ENCODE peak calls at places on chromosomes 12 and 14, in five cellular contexts. Z is upper lobe of right lung; F is CD8-positive, alpha-beta T cell; O is heart right ventricle; Q is HCT116. X is an unnamed sample.

GRCh38 chr14:64478634-64479250 is 13.4 kb downstream of the AKAP5 start:
- DNase-seq in Z (no peak), F (no peak), O (no peak), Q (no peak), X (no peak)

GRCh38 chr14:87916886-87917275 is 76.1 kb downstream of the GALC start:
- DNase-seq in Z (no peak), F (no peak), O (no peak), Q (no peak), X (no peak)

GRCh38 chr14:101711041-101711861 is 50.3 kb upstream of the PPP2R5C start:
- DNase-seq in Z (no peak), F (peak), O (no peak), Q (no peak), X (no peak)

GRCh38 chr12:19483727-19484126 is 44.4 kb downstream of the AEBP2 start:
- DNase-seq in Z (no peak), F (no peak), O (no peak), Q (no peak), X (no peak)

GRCh38 chr12:68281685-68282084 is 28.3 kb upstream of the IL22 start:
- DNase-seq in Z (no peak), F (no peak), O (no peak), Q (no peak), X (no peak)

GRCh38 chr14:78164226-78164853 is 5.8 kb upstream of the NRXN3 start:
- DNase-seq in Z (no peak), F (no peak), O (no peak), Q (peak), X (peak)

GRCh38 chr14:99794156-99794780 is 1.1 kb downstream of the EML1 start:
- DNase-seq in Z (no peak), F (no peak), O (no peak), Q (no peak), X (no peak)

GRCh38 chr14:104369208-104369607 is 210.4 kb upstream of the C14orf180 start:
- DNase-seq in Z (no peak), F (no peak), O (no peak), Q (no peak), X (no peak)

GRCh38 chr12:44000309-44000952 is 164.6 kb downstream of the TMEM117 start:
- DNase-seq in Z (no peak), F (no peak), O (no peak), Q (peak), X (peak)

GRCh38 chr12:52495385-52495784 is 2.3 kb upstream of the KRT6A start:
- DNase-seq in Z (no peak), F (no peak), O (no peak), Q (peak), X (no peak)

GRCh38 chr12:41681898-41682297 is 462.8 kb downstream of the GXYLT1 start:
- DNase-seq in Z (no peak), F (no peak), O (no peak), Q (no peak), X (no peak)

GRCh38 chr12:26906704-26907103 is 31.1 kb downstream of the INTS13 start:
- DNase-seq in Z (no peak), F (no peak), O (no peak), Q (no peak), X (peak)

GRCh38 chr14:91417134-91417982 is at the start of gene CCDC88C:
- DNase-seq in Z (peak), F (peak), O (peak), Q (peak), X (peak)

GRCh38 chr12:52232916-52233461 is at the start of gene KRT7:
- DNase-seq in Z (peak), F (no peak), O (no peak), Q (no peak), X (peak)

GRCh38 chr12:24541193-24541871 is 407.6 kb downstream of the BCAT1 start:
- DNase-seq in Z (no peak), F (no peak), O (no peak), Q (no peak), X (no peak)

GRCh38 chr12:43805149-43805856 is 814 bp downstream of the TWF1 start:
- DNase-seq in Z (no peak), F (no peak), O (no peak), Q (no peak), X (peak)

GRCh38 chr14:101071493-101071891 is 168.0 kb upstream of the RTL1 start:
- DNase-seq in Z (peak), F (peak), O (no peak), Q (no peak), X (no peak)

GRCh38 chr14:35877276-35877675 is 51.1 kb downstream of the BRMS1L start:
- DNase-seq in Z (no peak), F (no peak), O (no peak), Q (no peak), X (no peak)

GRCh38 chr12:7061596-7061995 is 1.1 kb downstream of the C1S start:
- DNase-seq in Z (no peak), F (no peak), O (no peak), Q (no peak), X (no peak)

GRCh38 chr12:7060353-7060954 is at the start of gene C1S:
- DNase-seq in Z (peak), F (no peak), O (peak), Q (no peak), X (peak)

GRCh38 chr12:7058850-7059249 is 1.7 kb upstream of the C1S start:
- DNase-seq in Z (no peak), F (no peak), O (no peak), Q (no peak), X (no peak)

GRCh38 chr12:7059780-7060179 is 738 bp upstream of the C1S start:
- DNase-seq in Z (no peak), F (no peak), O (no peak), Q (no peak), X (no peak)

GRCh38 chr12:7061138-7061537 is 620 bp downstream of the C1S start:
- DNase-seq in Z (no peak), F (no peak), O (no peak), Q (no peak), X (no peak)
- TF ChIP-seq CTCF in Z (no peak), F (no peak), O (no peak), Q (no peak), X (no peak)

GRCh38 chr14:54881235-54881760 is 21.3 kb downstream of the GCH1 start:
- DNase-seq in Z (no peak), F (peak), O (no peak), Q (no peak), X (no peak)
- H3K27ac ChIP-seq in Z (peak), F (peak), O (peak), Q (no peak), X (no peak)

GRCh38 chr12:103965255-103965589 is 450 bp upstream of the TDG start:
- DNase-seq in Z (no peak), F (no peak), O (no peak), Q (no peak), X (no peak)

GRCh38 chr12:103962493-103962892 is 3.2 kb upstream of the TDG start:
- DNase-seq in Z (no peak), F (no peak), O (no peak), Q (no peak), X (no peak)

GRCh38 chr12:103966736-103967135 is 1.1 kb downstream of the TDG start:
- DNase-seq in Z (no peak), F (no peak), O (no peak), Q (no peak), X (no peak)

GRCh38 chr12:103964805-103965204 is 867 bp upstream of the TDG start:
- DNase-seq in Z (no peak), F (no peak), O (no peak), Q (no peak), X (no peak)

GRCh38 chr12:103965590-103966407 is at the start of gene TDG:
- DNase-seq in Z (peak), F (peak), O (peak), Q (peak), X (peak)
- TF ChIP-seq CTCF in Z (peak), F (no peak), O (peak), Q (no peak), X (peak)

DNA sequence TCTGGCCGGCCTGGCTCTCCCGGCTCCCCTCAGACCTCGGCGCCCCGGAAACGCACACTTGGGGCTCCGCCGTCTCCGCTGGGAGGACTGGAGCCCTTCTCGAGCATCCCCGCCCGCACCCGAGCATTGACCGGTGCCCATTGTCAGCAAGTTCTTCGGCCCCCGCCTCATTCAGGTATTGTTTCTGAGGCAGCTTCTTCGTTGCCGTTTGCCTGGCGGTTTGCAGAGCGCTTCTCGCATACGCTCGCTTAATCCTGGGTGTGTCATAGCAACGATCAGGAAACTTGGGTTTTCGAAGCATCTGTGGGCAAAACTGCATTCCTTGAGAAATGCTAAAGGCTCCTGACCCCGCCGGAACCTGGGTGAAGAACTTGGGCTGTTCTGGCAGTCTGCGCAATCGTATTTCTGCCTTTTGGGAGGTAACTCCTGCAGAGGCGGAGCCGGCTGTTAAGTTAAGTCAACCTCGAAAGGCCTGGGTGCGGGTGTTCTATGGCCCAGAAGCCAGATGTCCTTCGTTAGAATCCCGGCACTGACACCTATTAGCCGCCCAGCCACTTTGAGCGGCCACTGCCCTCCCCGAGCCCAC is 518 bp downstream of the GSKIP start:
- DNase-seq in Z (peak), F (no peak), O (no peak), Q (no peak), X (peak)
- H3K27ac ChIP-seq in Z (peak), F (peak), O (peak), Q (peak), X (peak)

DNA sequence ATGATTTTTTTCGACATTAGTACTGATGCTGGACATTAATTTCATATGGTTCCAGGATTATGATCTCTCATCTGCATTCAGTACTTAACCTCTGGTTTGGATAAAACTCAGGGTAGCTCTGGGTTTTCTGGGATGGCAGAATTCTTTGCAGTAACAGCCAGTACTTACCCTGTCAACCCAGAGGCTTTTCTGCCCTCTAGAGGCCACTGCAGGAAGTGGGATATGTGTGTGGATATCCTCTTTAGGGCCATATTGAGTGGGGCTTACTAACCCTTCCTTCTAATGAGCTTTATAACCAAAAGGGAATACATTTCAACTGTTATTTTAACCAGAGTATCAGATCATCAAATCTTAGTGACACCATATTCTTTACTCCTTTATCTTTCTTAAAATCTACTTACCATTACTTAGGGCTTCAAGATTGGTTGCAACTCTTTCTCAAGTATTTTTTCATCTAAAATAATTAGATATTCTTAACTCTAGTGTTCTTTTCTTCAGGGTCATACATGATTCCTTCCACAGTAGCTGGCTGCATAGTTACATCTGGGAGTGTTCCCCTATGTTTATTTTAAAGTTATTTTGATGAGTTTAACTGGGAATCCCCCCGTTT is 488.0 kb upstream of the STXBP6 start:
- DNase-seq in Z (no peak), F (no peak), O (no peak), Q (no peak), X (peak)
- TF ChIP-seq CTCF in Z (peak), F (no peak), O (no peak), Q (no peak), X (peak)

GRCh38 chr14:81449576-81449975 is 49.5 kb upstream of the STON2 start:
- DNase-seq in Z (no peak), F (no peak), O (no peak), Q (no peak), X (no peak)
- H3K27ac ChIP-seq in Z (no peak), F (no peak), O (peak), Q (no peak), X (no peak)

DNA sequence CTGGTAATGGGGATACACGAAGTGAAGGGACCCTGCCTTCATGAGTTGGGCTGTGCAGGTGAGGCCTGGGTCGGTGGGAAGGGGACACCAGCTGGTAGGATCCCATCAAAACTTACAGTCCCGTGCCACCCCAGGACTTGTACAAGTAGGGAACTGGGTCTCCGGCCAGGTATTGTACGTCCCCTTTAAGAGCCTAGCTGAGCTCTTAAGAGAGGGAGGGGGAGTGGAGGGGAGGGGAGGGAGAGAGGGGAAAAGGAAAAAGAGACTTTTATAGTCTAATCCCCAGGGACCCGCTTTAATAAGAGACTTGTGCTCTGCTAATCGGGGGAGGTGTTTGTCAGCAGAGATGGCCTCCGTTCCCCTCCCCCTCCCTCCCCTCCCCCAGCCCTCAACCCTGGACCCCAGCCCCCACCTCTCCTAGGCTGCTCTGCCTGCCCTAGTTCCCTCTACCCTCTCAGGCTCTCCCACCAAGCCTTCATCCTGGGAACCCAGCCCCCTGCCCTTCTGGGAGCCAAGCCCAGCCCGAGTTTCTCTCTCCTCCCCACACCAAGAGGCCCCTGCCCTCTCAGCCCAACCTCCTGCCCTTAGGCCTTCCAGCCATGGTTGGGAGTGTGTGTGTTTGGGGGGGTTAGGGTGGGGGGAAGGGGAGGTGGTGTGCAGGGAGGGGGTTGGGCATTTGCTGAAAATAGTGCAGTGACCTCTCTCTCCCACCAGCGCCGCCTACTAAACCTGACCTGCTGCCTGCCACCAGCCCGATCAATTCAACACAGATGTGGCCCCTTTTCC is 2.6 kb downstream of the GDF11 start:
- DNase-seq in Z (no peak), F (no peak), O (peak), Q (no peak), X (no peak)
- TF ChIP-seq CTCF in Z (no peak), F (no peak), O (no peak), Q (no peak), X (no peak)

GRCh38 chr14:72678360-72678759 is 215.5 kb downstream of the DPF3 start:
- DNase-seq in Z (no peak), F (no peak), O (no peak), Q (no peak), X (no peak)

GRCh38 chr14:72677664-72678063 is 216.2 kb downstream of the DPF3 start:
- DNase-seq in Z (no peak), F (no peak), O (no peak), Q (no peak), X (no peak)

GRCh38 chr14:72679106-72679505 is 214.8 kb downstream of the DPF3 start:
- DNase-seq in Z (no peak), F (no peak), O (peak), Q (no peak), X (no peak)

GRCh38 chr14:72680853-72681640 is 212.9 kb downstream of the DPF3 start:
- DNase-seq in Z (no peak), F (no peak), O (no peak), Q (no peak), X (no peak)

DNA sequence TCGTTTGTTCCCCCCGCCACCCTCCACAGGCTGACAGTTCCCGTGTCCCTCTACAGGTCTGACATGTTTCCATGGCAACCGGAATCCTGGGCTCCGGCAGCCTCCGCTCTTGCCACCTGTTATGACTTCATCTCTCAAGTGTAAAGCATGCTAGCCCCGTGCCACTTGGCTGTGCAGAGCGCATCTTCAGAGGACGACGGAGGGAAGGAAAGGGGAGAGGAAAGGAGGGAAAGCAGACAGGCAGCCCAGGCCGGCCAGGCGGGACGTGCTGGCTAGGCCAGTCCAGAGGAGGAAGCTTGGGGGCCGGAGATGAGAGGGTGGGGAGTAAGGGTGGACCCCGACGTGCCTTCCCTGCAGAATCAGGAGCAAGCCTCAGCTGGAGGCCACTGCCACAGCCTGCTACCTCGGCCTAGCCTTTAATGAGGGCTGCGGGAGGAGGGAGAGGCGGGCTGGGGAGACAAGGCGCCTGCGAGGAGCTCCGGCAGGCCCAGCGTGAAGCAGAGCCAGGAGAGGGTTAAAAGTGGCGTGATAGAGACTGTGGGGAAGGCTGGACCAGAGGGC is 214.2 kb downstream of the DPF3 start:
- DNase-seq in Z (no peak), F (no peak), O (no peak), Q (no peak), X (no peak)
- H3K27ac ChIP-seq in Z (no peak), F (no peak), O (no peak), Q (no peak), X (no peak)

GRCh38 chr12:3336606-3337311 is 154.2 kb upstream of the PRMT8 start:
- DNase-seq in Z (peak), F (no peak), O (no peak), Q (peak), X (peak)

GRCh38 chr12:3341594-3341993 is 149.4 kb upstream of the PRMT8 start:
- DNase-seq in Z (no peak), F (no peak), O (no peak), Q (no peak), X (peak)

GRCh38 chr12:3339221-3339620 is 151.8 kb upstream of the PRMT8 start:
- DNase-seq in Z (no peak), F (no peak), O (no peak), Q (no peak), X (no peak)

GRCh38 chr12:3337944-3338343 is 153.1 kb upstream of the PRMT8 start:
- DNase-seq in Z (no peak), F (no peak), O (no peak), Q (no peak), X (no peak)

DNA sequence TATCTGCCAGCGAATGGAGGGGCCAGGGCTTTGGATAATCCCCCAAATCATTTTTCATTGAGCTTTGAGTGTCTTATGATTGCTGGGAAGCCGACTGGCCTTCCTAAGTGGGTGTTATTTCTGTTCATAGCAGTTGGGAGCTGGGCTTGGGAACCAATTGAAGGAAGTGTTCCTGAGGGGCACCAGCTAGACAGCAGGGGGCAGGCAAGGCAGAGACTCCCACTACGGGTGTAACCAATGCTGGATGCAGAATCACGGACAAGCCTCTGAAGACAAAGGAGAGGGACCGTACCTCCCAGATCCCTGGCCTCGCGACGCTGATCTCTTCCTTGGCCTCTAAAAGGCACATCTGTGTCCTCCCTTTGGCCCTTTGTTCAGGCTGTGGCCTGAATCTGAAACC is 149.0 kb upstream of the PRMT8 start:
- DNase-seq in Z (no peak), F (no peak), O (peak), Q (no peak), X (peak)
- TF ChIP-seq CTCF in Z (peak), F (no peak), O (peak), Q (no peak), X (peak)

GRCh38 chr12:105317942-105318614 is 12.4 kb upstream of the C12orf75 start:
- DNase-seq in Z (no peak), F (no peak), O (no peak), Q (no peak), X (no peak)
- H3K27ac ChIP-seq in Z (no peak), F (no peak), O (no peak), Q (no peak), X (no peak)